ENCODE peak calls at places on chromosomes 6 and 20, in six cellular contexts. One of them, this sample, is unnamed.

GRCh38 chr6:133778414-133778813 is 110.5 kb upstream of the TCF21 start:
- DNase-seq in HCT116: no peak
- DNase-seq in GM12878: no peak
- DNase-seq in HepG2: no peak
- DNase-seq in H1: no peak
- DNase-seq in SK-N-SH: no peak
- DNase-seq in this sample: no peak

GRCh38 chr6:56168601-56169000 is 78.8 kb downstream of the COL21A1 start:
- DNase-seq in HCT116: no peak
- DNase-seq in GM12878: no peak
- DNase-seq in HepG2: no peak
- DNase-seq in H1: no peak
- DNase-seq in SK-N-SH: no peak
- DNase-seq in this sample: no peak

GRCh38 chr6:118709859-118710350 is 58.5 kb upstream of the CEP85L start:
- DNase-seq in HCT116: no peak
- DNase-seq in GM12878: peak; percentile 85
- DNase-seq in HepG2: no peak
- DNase-seq in H1: no peak
- DNase-seq in SK-N-SH: no peak
- DNase-seq in this sample: peak; percentile 46

GRCh38 chr20:49620364-49621240 is 52.7 kb upstream of the PTGIS start:
- DNase-seq in HCT116: no peak
- DNase-seq in GM12878: peak; percentile 100
- DNase-seq in HepG2: no peak
- DNase-seq in H1: no peak
- DNase-seq in SK-N-SH: no peak
- DNase-seq in this sample: no peak

GRCh38 chr20:60785817-60786216 is 466.2 kb upstream of the CDH4 start:
- DNase-seq in HCT116: no peak
- DNase-seq in GM12878: no peak
- DNase-seq in HepG2: no peak
- DNase-seq in H1: no peak
- DNase-seq in SK-N-SH: no peak
- DNase-seq in this sample: no peak

GRCh38 chr6:170284866-170285469 is 5.9 kb downstream of the DLL1 start:
- DNase-seq in HCT116: no peak
- DNase-seq in GM12878: no peak
- DNase-seq in HepG2: no peak
- DNase-seq in H1: no peak
- DNase-seq in SK-N-SH: no peak
- DNase-seq in this sample: no peak

GRCh38 chr6:100283288-100283687 is 181.4 kb downstream of the SIM1 start:
- DNase-seq in HCT116: peak; percentile 75
- DNase-seq in GM12878: no peak
- DNase-seq in HepG2: no peak
- DNase-seq in H1: no peak
- DNase-seq in SK-N-SH: no peak
- DNase-seq in this sample: peak; percentile 23

GRCh38 chr6:169520104-169520503 is 181.7 kb downstream of the WDR27 start:
- DNase-seq in HCT116: no peak
- DNase-seq in GM12878: no peak
- DNase-seq in HepG2: no peak
- DNase-seq in H1: no peak
- DNase-seq in SK-N-SH: no peak
- DNase-seq in this sample: peak; percentile 4

GRCh38 chr6:36444470-36444869 is 1.7 kb downstream of the KCTD20 start:
- DNase-seq in HCT116: no peak
- DNase-seq in GM12878: no peak
- DNase-seq in HepG2: no peak
- DNase-seq in H1: no peak
- DNase-seq in SK-N-SH: no peak
- DNase-seq in this sample: peak; percentile 9

GRCh38 chr20:35821807-35822242 is 50.0 kb downstream of the PHF20 start:
- DNase-seq in HCT116: no peak
- DNase-seq in GM12878: no peak
- DNase-seq in HepG2: peak; percentile 23
- DNase-seq in H1: no peak
- DNase-seq in SK-N-SH: no peak
- DNase-seq in this sample: no peak

GRCh38 chr20:55211481-55211880 is 736.1 kb downstream of the DOK5 start:
- DNase-seq in HCT116: no peak
- DNase-seq in GM12878: no peak
- DNase-seq in HepG2: no peak
- DNase-seq in H1: no peak
- DNase-seq in SK-N-SH: no peak
- DNase-seq in this sample: no peak

GRCh38 chr20:63101781-63102719 is 95.3 kb upstream of the BHLHE23 start:
- DNase-seq in HCT116: no peak
- DNase-seq in GM12878: no peak
- DNase-seq in HepG2: no peak
- DNase-seq in H1: no peak
- DNase-seq in SK-N-SH: peak; percentile 67
- DNase-seq in this sample: peak; percentile 73

GRCh38 chr20:50868509-50869495 is 62.4 kb downstream of the ADNP start:
- DNase-seq in HCT116: no peak
- DNase-seq in GM12878: no peak
- DNase-seq in HepG2: peak; percentile 82
- DNase-seq in H1: no peak
- DNase-seq in SK-N-SH: no peak
- DNase-seq in this sample: no peak

GRCh38 chr6:106509420-106510089 is 119.7 kb downstream of the RTN4IP1 start:
- DNase-seq in HCT116: no peak
- DNase-seq in GM12878: no peak
- DNase-seq in HepG2: peak; percentile 28
- DNase-seq in H1: no peak
- DNase-seq in SK-N-SH: peak; percentile 17
- DNase-seq in this sample: no peak

GRCh38 chr20:46720776-46721425 is 11.5 kb downstream of the SLC2A10 start:
- DNase-seq in HCT116: no peak
- DNase-seq in GM12878: no peak
- DNase-seq in HepG2: no peak
- DNase-seq in H1: no peak
- DNase-seq in SK-N-SH: no peak
- DNase-seq in this sample: no peak

GRCh38 chr6:75532521-75532920 is 38.9 kb upstream of the FILIP1 start:
- DNase-seq in HCT116: no peak
- DNase-seq in GM12878: no peak
- DNase-seq in HepG2: no peak
- DNase-seq in H1: no peak
- DNase-seq in SK-N-SH: no peak
- DNase-seq in this sample: no peak

GRCh38 chr20:46099491-46100287 is 9.9 kb upstream of the NCOA5 start:
- DNase-seq in HCT116: no peak
- DNase-seq in GM12878: no peak
- DNase-seq in HepG2: no peak
- DNase-seq in H1: no peak
- DNase-seq in SK-N-SH: no peak
- DNase-seq in this sample: no peak

GRCh38 chr6:6749791-6750434 is 161.4 kb downstream of the LY86 start:
- DNase-seq in HCT116: peak; percentile 56
- DNase-seq in GM12878: no peak
- DNase-seq in HepG2: peak; percentile 61
- DNase-seq in H1: no peak
- DNase-seq in SK-N-SH: no peak
- DNase-seq in this sample: no peak
- TF ChIP-seq JUND in HCT116: peak; percentile 95
- TF ChIP-seq JUND in GM12878: no peak
- TF ChIP-seq JUND in HepG2: peak; percentile 89
- TF ChIP-seq JUND in H1: peak; percentile 7
- TF ChIP-seq JUND in SK-N-SH: no peak
- TF ChIP-seq JUND in this sample: no peak

GRCh38 chr20:32411955-32412706 is 54.0 kb downstream of the ASXL1 start:
- DNase-seq in HCT116: no peak
- DNase-seq in GM12878: peak; percentile 11
- DNase-seq in HepG2: no peak
- DNase-seq in H1: no peak
- DNase-seq in SK-N-SH: no peak
- DNase-seq in this sample: no peak
- TF ChIP-seq JUND in HCT116: no peak
- TF ChIP-seq JUND in GM12878: no peak
- TF ChIP-seq JUND in HepG2: no peak
- TF ChIP-seq JUND in H1: no peak
- TF ChIP-seq JUND in SK-N-SH: no peak
- TF ChIP-seq JUND in this sample: no peak

GRCh38 chr20:2314759-2315439 is 19.1 kb downstream of the TGM3 start:
- DNase-seq in HCT116: peak; percentile 65
- DNase-seq in GM12878: no peak
- DNase-seq in HepG2: no peak
- DNase-seq in H1: no peak
- DNase-seq in SK-N-SH: peak; percentile 40
- DNase-seq in this sample: no peak
- TF ChIP-seq JUND in HCT116: peak; percentile 55
- TF ChIP-seq JUND in GM12878: no peak
- TF ChIP-seq JUND in HepG2: no peak
- TF ChIP-seq JUND in H1: no peak
- TF ChIP-seq JUND in SK-N-SH: no peak
- TF ChIP-seq JUND in this sample: no peak

GRCh38 chr20:11882651-11883050 is 35.0 kb upstream of the BTBD3 start:
- DNase-seq in HCT116: no peak
- DNase-seq in GM12878: no peak
- DNase-seq in HepG2: no peak
- DNase-seq in H1: no peak
- DNase-seq in SK-N-SH: no peak
- DNase-seq in this sample: no peak
- TF ChIP-seq JUND in HCT116: no peak
- TF ChIP-seq JUND in GM12878: no peak
- TF ChIP-seq JUND in HepG2: no peak
- TF ChIP-seq JUND in H1: no peak
- TF ChIP-seq JUND in SK-N-SH: no peak
- TF ChIP-seq JUND in this sample: no peak

GRCh38 chr20:21100590-21101452 is 5.3 kb downstream of the LINC00237 start:
- DNase-seq in HCT116: no peak
- DNase-seq in GM12878: no peak
- DNase-seq in HepG2: no peak
- DNase-seq in H1: peak; percentile 60
- DNase-seq in SK-N-SH: peak; percentile 52
- DNase-seq in this sample: no peak
- TF ChIP-seq JUND in HCT116: no peak
- TF ChIP-seq JUND in GM12878: no peak
- TF ChIP-seq JUND in HepG2: no peak
- TF ChIP-seq JUND in H1: no peak
- TF ChIP-seq JUND in SK-N-SH: no peak
- TF ChIP-seq JUND in this sample: no peak

This sample was measured in T47D.